ENCODE peak calls at places on chromosomes 1 and 21, in four cellular contexts. M, I, Y and C are unnamed samples.

GRCh38 chr1:16927711-16928485 is 6.2 kb downstream of the CROCC start:
- DNase-seq in M (no peak), I (no peak), Y (no peak), C (no peak)

GRCh38 chr1:109255097-109255651 is 5.8 kb downstream of the CELSR2 start:
- DNase-seq in M (no peak), I (no peak), Y (no peak), C (peak; percentile 25)

GRCh38 chr1:9588551-9589143 is at the start of gene TMEM201:
- DNase-seq in M (peak; percentile 93), I (peak; percentile 96), Y (peak; percentile 96), C (peak; percentile 94)

GRCh38 chr1:66168919-66169725 is 364.8 kb upstream of the SGIP1 start:
- DNase-seq in M (no peak), I (no peak), Y (no peak), C (no peak)

GRCh38 chr21:45964649-45965048 is 16.9 kb upstream of the COL6A1 start:
- DNase-seq in M (no peak), I (no peak), Y (no peak), C (no peak)

GRCh38 chr1:82788038-82788437 is 987.3 kb downstream of the ADGRL2 start:
- DNase-seq in M (no peak), I (no peak), Y (no peak), C (no peak)

GRCh38 chr1:81113688-81114087 is 687.0 kb upstream of the ADGRL2 start:
- DNase-seq in M (no peak), I (no peak), Y (no peak), C (peak; percentile 39)

GRCh38 chr1:20727746-20728316 is 4.7 kb downstream of the SH2D5 start:
- DNase-seq in M (peak; percentile 3), I (peak; percentile 53), Y (peak; percentile 10), C (no peak)

GRCh38 chr1:109719337-109719837 is 7.3 kb downstream of the GSTM5 start:
- DNase-seq in M (no peak), I (no peak), Y (no peak), C (no peak)

GRCh38 chr1:232428036-232428600 is 201.8 kb downstream of the SIPA1L2 start:
- DNase-seq in M (no peak), I (no peak), Y (no peak), C (no peak)